ENCODE peak calls at places on chromosome 2, in four cellular contexts. One of them, this sample, is unnamed.

GRCh38 chr2:75728614-75729419 is 18.1 kb upstream of the GCFC2 start:
- DNase-seq in HFF-Myc: no peak
- DNase-seq in IMR-90: no peak
- DNase-seq in gastrocnemius medialis: no peak
- DNase-seq in this sample: no peak

GRCh38 chr2:109187711-109188484 is 58.9 kb downstream of the SH3RF3 start:
- DNase-seq in HFF-Myc: no peak
- DNase-seq in gastrocnemius medialis: no peak
- DNase-seq in IMR-90: no peak
- DNase-seq in this sample: no peak

GRCh38 chr2:240798327-240798905 is 21.6 kb downstream of the KIF1A start:
- DNase-seq in gastrocnemius medialis: no peak
- DNase-seq in HFF-Myc: no peak
- DNase-seq in IMR-90: no peak
- DNase-seq in this sample: no peak

GRCh38 chr2:201233192-201234166 is 26.9 kb upstream of the CASP8 start:
- DNase-seq in IMR-90: no peak
- DNase-seq in gastrocnemius medialis: no peak
- DNase-seq in HFF-Myc: no peak
- DNase-seq in this sample: no peak

GRCh38 chr2:25041307-25041927 is 459 bp upstream of the EFR3B start:
- DNase-seq in gastrocnemius medialis: peak; percentile 17
- DNase-seq in IMR-90: peak; percentile 32
- DNase-seq in HFF-Myc: no peak
- DNase-seq in this sample: no peak

GRCh38 chr2:179946346-179946745 is 60.8 kb downstream of the CWC22 start:
- DNase-seq in IMR-90: no peak
- DNase-seq in gastrocnemius medialis: no peak
- DNase-seq in HFF-Myc: no peak
- DNase-seq in this sample: no peak

GRCh38 chr2:201656102-201656501 is 12.8 kb upstream of the TMEM237 start:
- DNase-seq in HFF-Myc: no peak
- DNase-seq in IMR-90: no peak
- DNase-seq in gastrocnemius medialis: no peak
- DNase-seq in this sample: no peak

GRCh38 chr2:108423502-108424251 is 25.3 kb upstream of the GCC2 start:
- DNase-seq in IMR-90: no peak
- DNase-seq in HFF-Myc: no peak
- DNase-seq in gastrocnemius medialis: no peak
- DNase-seq in this sample: no peak

GRCh38 chr2:100427627-100428258 is 10.3 kb upstream of the CHST10 start:
- DNase-seq in IMR-90: peak; percentile 38
- DNase-seq in HFF-Myc: no peak
- DNase-seq in gastrocnemius medialis: no peak
- DNase-seq in this sample: no peak

GRCh38 chr2:240269886-240270285 is 129.4 kb upstream of the OTOS start:
- DNase-seq in gastrocnemius medialis: no peak
- DNase-seq in IMR-90: no peak
- DNase-seq in HFF-Myc: no peak
- DNase-seq in this sample: no peak

GRCh38 chr2:232843860-232844259 is 26.2 kb upstream of the SNORC start:
- DNase-seq in HFF-Myc: no peak
- DNase-seq in gastrocnemius medialis: no peak
- DNase-seq in IMR-90: no peak
- DNase-seq in this sample: no peak

GRCh38 chr2:21757805-21758204 is 634.0 kb downstream of the TDRD15 start:
- DNase-seq in HFF-Myc: no peak
- DNase-seq in IMR-90: no peak
- DNase-seq in gastrocnemius medialis: no peak
- DNase-seq in this sample: no peak

GRCh38 chr2:111986116-111986900 is 68.8 kb upstream of the TMEM87B start:
- DNase-seq in gastrocnemius medialis: no peak
- DNase-seq in HFF-Myc: no peak
- DNase-seq in IMR-90: peak; percentile 8
- DNase-seq in this sample: no peak

GRCh38 chr2:219344756-219345458 is 12.4 kb upstream of the RESP18 start:
- DNase-seq in gastrocnemius medialis: peak; percentile 10
- DNase-seq in IMR-90: peak; percentile 12
- DNase-seq in HFF-Myc: no peak
- DNase-seq in this sample: no peak

GRCh38 chr2:527581-527980 is 149.6 kb downstream of the TMEM18 start:
- DNase-seq in gastrocnemius medialis: no peak
- DNase-seq in IMR-90: no peak
- DNase-seq in HFF-Myc: no peak
- DNase-seq in this sample: no peak

GRCh38 chr2:525611-526010 is 151.6 kb downstream of the TMEM18 start:
- DNase-seq in HFF-Myc: no peak
- DNase-seq in IMR-90: no peak
- DNase-seq in gastrocnemius medialis: no peak
- DNase-seq in this sample: no peak

GRCh38 chr2:526918-527317 is 150.3 kb downstream of the TMEM18 start:
- DNase-seq in gastrocnemius medialis: no peak
- DNase-seq in HFF-Myc: no peak
- DNase-seq in IMR-90: no peak
- DNase-seq in this sample: no peak

GRCh38 chr2:529852-530251 is 147.4 kb downstream of the TMEM18 start:
- DNase-seq in IMR-90: no peak
- DNase-seq in gastrocnemius medialis: no peak
- DNase-seq in HFF-Myc: no peak
- DNase-seq in this sample: no peak

DNA sequence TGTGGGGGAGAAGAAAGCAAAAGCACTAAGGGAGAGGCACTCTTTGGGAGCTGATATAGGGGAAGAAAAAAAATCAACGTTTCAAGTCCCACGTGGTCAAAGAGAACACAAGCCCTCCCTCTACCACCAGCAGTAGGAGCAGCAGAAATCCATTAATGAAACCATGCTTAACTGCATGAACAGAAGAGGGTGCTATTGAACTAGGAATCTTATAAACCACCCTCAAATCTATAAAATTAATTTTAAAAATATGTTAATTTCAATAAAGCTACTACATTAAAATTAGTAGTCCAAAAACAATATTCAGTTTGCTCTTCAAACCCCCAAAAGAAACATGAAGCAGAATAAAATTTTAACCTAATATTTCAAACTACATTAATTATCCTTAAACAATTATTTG is 147.8 kb downstream of the TMEM18 start:
- DNase-seq in IMR-90: peak; percentile 1
- DNase-seq in gastrocnemius medialis: no peak
- DNase-seq in HFF-Myc: no peak
- DNase-seq in this sample: no peak
- TF ChIP-seq CTCF in IMR-90: no peak
- TF ChIP-seq CTCF in gastrocnemius medialis: no peak
- TF ChIP-seq CTCF in HFF-Myc: no peak
- TF ChIP-seq CTCF in this sample: peak; percentile 11

GRCh38 chr2:9844581-9844980 is 1.3 kb downstream of the TAF1B start:
- DNase-seq in HFF-Myc: peak; percentile 31
- DNase-seq in IMR-90: peak; percentile 38
- DNase-seq in gastrocnemius medialis: no peak
- DNase-seq in this sample: no peak
- H3K4me3 ChIP-seq in HFF-Myc: peak overlapping the region; percentile 72
- H3K4me3 ChIP-seq in IMR-90: peak overlapping the region; percentile 82
- H3K4me3 ChIP-seq in gastrocnemius medialis: peak overlapping the region; percentile 90
- H3K4me3 ChIP-seq in this sample: peak overlapping the region; percentile 89

DNA sequence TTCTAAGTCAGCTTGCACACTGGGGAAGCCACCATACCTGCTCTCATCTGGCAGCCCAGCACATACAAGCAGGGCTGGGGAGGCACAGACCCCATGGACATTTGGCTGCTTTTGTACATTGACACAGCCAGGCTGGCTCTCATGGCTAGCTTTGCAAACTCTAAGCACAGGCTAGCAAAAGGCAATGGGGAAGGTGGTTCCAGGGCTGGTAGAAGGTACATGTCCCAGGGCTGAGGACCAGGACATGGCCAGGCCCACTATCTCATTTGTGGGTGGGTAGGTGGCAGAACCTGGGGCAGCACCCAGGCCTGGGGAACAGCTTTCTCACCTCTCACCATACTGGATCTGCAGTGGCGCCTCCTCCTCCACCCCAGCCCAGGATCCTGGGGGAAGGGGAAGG is 90.9 kb downstream of the HS1BP3 start:
- DNase-seq in gastrocnemius medialis: no peak
- DNase-seq in IMR-90: no peak
- DNase-seq in HFF-Myc: no peak
- DNase-seq in this sample: no peak
- TF ChIP-seq CTCF in gastrocnemius medialis: no peak
- TF ChIP-seq CTCF in IMR-90: no peak
- TF ChIP-seq CTCF in HFF-Myc: no peak
- TF ChIP-seq CTCF in this sample: no peak

GRCh38 chr2:74052732-74053712 is 68.3 kb downstream of the TET3 start:
- DNase-seq in gastrocnemius medialis: no peak
- DNase-seq in HFF-Myc: no peak
- DNase-seq in IMR-90: no peak
- DNase-seq in this sample: no peak
- H3K4me3 ChIP-seq in gastrocnemius medialis: no peak overlapping the region
- H3K4me3 ChIP-seq in HFF-Myc: no peak overlapping the region
- H3K4me3 ChIP-seq in IMR-90: no peak overlapping the region
- H3K4me3 ChIP-seq in this sample: no peak overlapping the region

This sample was measured in AG09309.